ENCODE peak calls at places on chromosomes 3 and 15, in ten cellular contexts. C, D, M, G, L, T, H, F, V and R are unnamed samples.

GRCh38 chr15:65339926-65340325 is 35.4 kb downstream of the RNU5B-1 start:
- DNase-seq in C (no peak), D (no peak), M (no peak), G (no peak), L (no peak), T (no peak), H (no peak), F (no peak), V (no peak), R (no peak)

GRCh38 chr3:155763870-155764463 is 19.1 kb upstream of the PLCH1 start:
- DNase-seq in C (no peak), D (no peak), M (no peak), G (no peak), L (no peak), T (no peak), H (no peak), F (no peak), V (no peak), R (no peak)

GRCh38 chr3:33597257-33597689 is 120.8 kb downstream of the CLASP2 start:
- DNase-seq in C (no peak), D (no peak), M (no peak), G (no peak), L (no peak), T (no peak), H (no peak), F (no peak), V (no peak), R (peak)

GRCh38 chr15:86036243-86036642 is 43.4 kb upstream of the AGBL1 start:
- DNase-seq in C (no peak), D (no peak), M (no peak), G (no peak), L (no peak), T (no peak), H (no peak), F (no peak), V (no peak), R (no peak)

GRCh38 chr3:16439163-16439847 is 74.2 kb downstream of the RFTN1 start:
- DNase-seq in C (no peak), D (no peak), M (no peak), G (no peak), L (no peak), T (no peak), H (no peak), F (no peak), V (no peak), R (no peak)

GRCh38 chr3:126954141-126954845 is 28.6 kb upstream of the PLXNA1 start:
- DNase-seq in C (peak), D (no peak), M (no peak), G (no peak), L (no peak), T (no peak), H (peak), F (no peak), V (no peak), R (no peak)

GRCh38 chr3:9339750-9340449 is 23.0 kb upstream of the THUMPD3 start:
- DNase-seq in C (no peak), D (no peak), M (no peak), G (no peak), L (no peak), T (no peak), H (no peak), F (peak), V (no peak), R (no peak)

GRCh38 chr15:90562669-90563068 is 32.9 kb downstream of the CRTC3 start:
- DNase-seq in C (no peak), D (no peak), M (no peak), G (no peak), L (no peak), T (no peak), H (no peak), F (no peak), V (no peak), R (no peak)

GRCh38 chr15:79427781-79428598 is 4.1 kb upstream of the MINAR1 start:
- DNase-seq in C (no peak), D (no peak), M (no peak), G (no peak), L (no peak), T (no peak), H (no peak), F (no peak), V (no peak), R (no peak)

GRCh38 chr15:31473384-31474058 is 146.9 kb downstream of the KLF13 start:
- DNase-seq in C (no peak), D (no peak), M (no peak), G (no peak), L (no peak), T (no peak), H (peak), F (no peak), V (no peak), R (no peak)

GRCh38 chr3:115667175-115668065 is 44.1 kb downstream of the GAP43 start:
- DNase-seq in C (no peak), D (no peak), M (no peak), G (no peak), L (no peak), T (no peak), H (no peak), F (no peak), V (no peak), R (no peak)

GRCh38 chr15:49428392-49429095 is 5.5 kb downstream of the FGF7 start:
- DNase-seq in C (no peak), D (no peak), M (no peak), G (no peak), L (no peak), T (no peak), H (no peak), F (no peak), V (no peak), R (no peak)

GRCh38 chr3:175161291-175161690 is 302.2 kb downstream of the NAALADL2 start:
- DNase-seq in C (no peak), D (no peak), M (no peak), G (no peak), L (no peak), T (no peak), H (no peak), F (no peak), V (no peak), R (no peak)